ENCODE peak calls at places on chromosomes 5 and 9, in seven cellular contexts. Q, K, L, M, S, I and G are unnamed samples.

GRCh38 chr5:180034564-180034963 is 37.0 kb downstream of the RNF130 start:
- DNase-seq in K (no peak), L (no peak), M (no peak), I (no peak), Q (no peak), S (no peak), G (no peak)

GRCh38 chr9:135591491-135592330 is 30.2 kb downstream of the PAEP start:
- DNase-seq in S (peak), I (peak), M (no peak), K (no peak), Q (no peak), L (no peak), G (no peak)

GRCh38 chr5:931570-932145 is 39.0 kb downstream of the TRIP13 start:
- DNase-seq in M (no peak), I (no peak), S (no peak), Q (no peak), K (no peak), L (no peak), G (no peak)

GRCh38 chr5:178394074-178394473 is 161.5 kb upstream of the PHYKPL start:
- DNase-seq in Q (no peak), K (no peak), L (no peak), M (no peak), I (no peak), S (no peak), G (no peak)

GRCh38 chr9:21995652-21996275 is 1.2 kb downstream of the CDKN2B-AS1 start:
- DNase-seq in K (no peak), L (no peak), M (no peak), S (peak), I (peak), Q (peak), G (no peak)

GRCh38 chr9:125942111-125942510 is 194.9 kb downstream of the PBX3 start:
- DNase-seq in K (no peak), L (no peak), Q (no peak), I (no peak), M (no peak), S (no peak), G (no peak)

GRCh38 chr9:135098400-135099105 is 11.1 kb downstream of the OLFM1 start:
- DNase-seq in S (peak), L (no peak), M (peak), K (peak), Q (no peak), I (peak), G (peak)

GRCh38 chr5:172280937-172281336 is 2.6 kb downstream of the UBTD2 start:
- DNase-seq in S (peak), Q (no peak), I (no peak), L (no peak), M (no peak), K (no peak), G (no peak)

GRCh38 chr9:116806075-116806474 is 119.0 kb downstream of the TRIM32 start:
- DNase-seq in I (no peak), L (no peak), M (no peak), S (no peak), Q (no peak), K (no peak), G (no peak)

GRCh38 chr5:94562327-94562971 is 56.0 kb downstream of the KIAA0825 start:
- DNase-seq in M (no peak), Q (no peak), S (no peak), L (no peak), I (no peak), K (no peak), G (no peak)